ENCODE peak calls at places on chromosomes 1 and 21, in eight cellular contexts. U is body of pancreas; M is IMR-90; X is heart left ventricle; Z is lung; D is CD8-positive, alpha-beta T cell; B is PC-3; Y is pancreas. R is an unnamed sample. For H3K36me3, the result is how much of the 10 kb centered on the place peaks cover.

GRCh38 chr1:205456383-205456867 is 580 bp upstream of the BLACAT1 start:
- DNase-seq in B (no peak), Z (no peak), Y (no peak), M (no peak), U (no peak), X (no peak), D (no peak), R (no peak)

GRCh38 chr1:99277066-99277465 is 12.8 kb downstream of the PLPPR4 start:
- DNase-seq in Z (no peak), B (no peak), M (no peak), U (no peak), Y (no peak), X (no peak), D (no peak), R (no peak)

GRCh38 chr1:47995306-47996050 is 1.7 kb downstream of the TRABD2B start:
- DNase-seq in D (no peak), M (no peak), X (no peak), Y (no peak), Z (no peak), U (no peak), B (peak), R (peak)

GRCh38 chr1:30044745-30045144 is 678.6 kb downstream of the MATN1 start:
- DNase-seq in D (no peak), Z (no peak), B (no peak), M (no peak), X (no peak), Y (no peak), U (no peak), R (no peak)

GRCh38 chr1:202800742-202801141 is 7.5 kb downstream of the KDM5B start:
- DNase-seq in U (no peak), Z (no peak), X (no peak), M (no peak), Y (no peak), B (no peak), D (no peak), R (no peak)

GRCh38 chr21:45592208-45592619 is 50.0 kb upstream of the SLC19A1 start:
- DNase-seq in D (peak), M (no peak), X (no peak), B (no peak), U (peak), Y (no peak), Z (no peak), R (peak)

GRCh38 chr21:44767834-44768831 is 33.5 kb downstream of the UBE2G2 start:
- DNase-seq in X (no peak), B (no peak), U (no peak), D (no peak), Y (no peak), Z (no peak), M (no peak), R (no peak)

GRCh38 chr1:51316764-51317120 is 13.6 kb downstream of the TTC39A start:
- DNase-seq in D (no peak), X (no peak), B (no peak), Z (no peak), M (no peak), Y (no peak), U (peak), R (no peak)

GRCh38 chr1:21663251-21663950 is 5.8 kb downstream of the RAP1GAP start:
- DNase-seq in U (no peak), D (no peak), Z (no peak), X (peak), Y (peak), M (no peak), B (no peak), R (no peak)

GRCh38 chr1:190633488-190633887 is 155.8 kb upstream of the BRINP3 start:
- DNase-seq in Y (no peak), X (no peak), Z (no peak), U (no peak), M (peak), B (peak), D (no peak), R (no peak)

GRCh38 chr1:181219938-181220337 is 131.4 kb downstream of the IER5 start:
- DNase-seq in X (no peak), D (no peak), U (no peak), Y (no peak), Z (no peak), B (no peak), M (peak), R (peak)

GRCh38 chr1:211762206-211762605 is 68.4 kb downstream of the LPGAT1 start:
- DNase-seq in U (no peak), Z (no peak), Y (no peak), B (no peak), D (no peak), M (no peak), X (no peak), R (no peak)

GRCh38 chr1:6464514-6464836 is 1.5 kb downstream of the TNFRSF25 start:
- DNase-seq in M (no peak), U (peak), D (no peak), Y (peak), B (peak), Z (no peak), X (peak), R (no peak)

GRCh38 chr1:30677471-30677870 is 45.9 kb downstream of the MATN1 start:
- DNase-seq in X (no peak), Z (no peak), B (no peak), Y (no peak), U (no peak), M (no peak), D (no peak), R (peak)

GRCh38 chr1:88773540-88774150 is 89.6 kb downstream of the PKN2 start:
- DNase-seq in B (peak), X (no peak), Z (no peak), Y (no peak), D (no peak), M (peak), U (no peak), R (peak)

GRCh38 chr1:1050577-1051052 is 23.5 kb downstream of the RNF223 start:
- DNase-seq in M (no peak), U (no peak), Z (no peak), D (no peak), X (peak), Y (no peak), B (no peak), R (no peak)

GRCh38 chr1:32500387-32501209 is 35.7 kb downstream of the ZBTB8B start:
- DNase-seq in B (peak), M (peak), Y (peak), X (peak), Z (peak), U (peak), D (no peak), R (peak)

GRCh38 chr1:96520542-96520941 is 201.0 kb upstream of the PTBP2 start:
- DNase-seq in D (no peak), Z (no peak), U (no peak), X (no peak), B (no peak), M (no peak), Y (no peak), R (no peak)

GRCh38 chr1:165383067-165383466 is 26.6 kb upstream of the LMX1A start:
- DNase-seq in X (peak), B (peak), M (peak), Z (no peak), D (no peak), Y (no peak), U (no peak), R (no peak)

GRCh38 chr1:10663668-10664035 is 132.8 kb downstream of the CASZ1 start:
- DNase-seq in M (peak), D (no peak), Z (no peak), Y (no peak), B (no peak), U (peak), X (peak), R (no peak)

GRCh38 chr1:112700290-112701226 is 6.4 kb downstream of the RHOC start:
- DNase-seq in B (peak), D (peak), Y (peak), M (peak), Z (peak), U (peak), X (peak), R (peak)

GRCh38 chr1:244092293-244093264 is 41.5 kb downstream of the ZBTB18 start:
- DNase-seq in B (peak), M (peak), Z (no peak), U (peak), D (no peak), X (no peak), Y (no peak), R (peak)

GRCh38 chr1:100485855-100486258 is 52.1 kb upstream of the GPR88 start:
- DNase-seq in X (no peak), M (no peak), D (no peak), U (no peak), Z (no peak), B (peak), Y (no peak), R (peak)

GRCh38 chr21:42973309-42973990 is 912 bp upstream of the PKNOX1 start:
- DNase-seq in M (no peak), B (no peak), X (no peak), U (no peak), Z (no peak), D (no peak), Y (peak), R (no peak)

GRCh38 chr1:58968360-58968952 is 184.6 kb upstream of the JUN start:
- DNase-seq in B (no peak), X (peak), M (peak), D (no peak), Y (peak), U (peak), Z (peak), R (no peak)

GRCh38 chr1:183533617-183534174 is 56.6 kb downstream of the NCF2 start:
- DNase-seq in U (no peak), X (no peak), Z (no peak), M (no peak), Y (no peak), B (no peak), D (no peak), R (no peak)
- H3K36me3 ChIP-seq in U (under half), X (half or more), Z (under half), M (under half), Y (under half), B (under half), D (under half), R (under half)

DNA sequence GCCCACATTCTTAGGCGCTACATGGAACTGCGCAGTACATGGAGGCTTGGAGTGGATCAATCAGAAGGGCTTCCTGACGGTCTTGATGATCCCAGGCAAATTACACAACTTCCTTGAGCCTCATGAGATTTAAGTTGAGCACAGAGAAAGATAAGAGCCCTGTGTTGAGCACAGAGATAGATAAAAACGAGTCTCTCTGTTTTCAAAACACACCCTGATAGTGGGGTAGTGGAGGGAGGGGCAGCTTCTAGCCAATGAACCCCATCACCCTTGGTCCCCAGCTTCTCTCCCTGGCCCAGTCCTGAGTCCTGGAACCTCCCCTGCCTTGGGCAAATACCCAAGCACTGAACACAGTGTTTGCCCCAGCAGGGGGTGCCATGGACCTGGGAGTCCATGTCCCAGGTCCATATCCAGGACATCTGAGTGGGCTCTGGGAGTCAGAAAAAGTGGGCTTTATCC is 9.1 kb downstream of the POU3F1 start:
- DNase-seq in B (peak), X (no peak), U (no peak), Z (no peak), M (no peak), D (no peak), Y (no peak), R (no peak)
- TF ChIP-seq CTCF in B (peak), X (no peak), U (no peak), Z (no peak), M (peak), D (no peak), Y (no peak), R (peak)

DNA sequence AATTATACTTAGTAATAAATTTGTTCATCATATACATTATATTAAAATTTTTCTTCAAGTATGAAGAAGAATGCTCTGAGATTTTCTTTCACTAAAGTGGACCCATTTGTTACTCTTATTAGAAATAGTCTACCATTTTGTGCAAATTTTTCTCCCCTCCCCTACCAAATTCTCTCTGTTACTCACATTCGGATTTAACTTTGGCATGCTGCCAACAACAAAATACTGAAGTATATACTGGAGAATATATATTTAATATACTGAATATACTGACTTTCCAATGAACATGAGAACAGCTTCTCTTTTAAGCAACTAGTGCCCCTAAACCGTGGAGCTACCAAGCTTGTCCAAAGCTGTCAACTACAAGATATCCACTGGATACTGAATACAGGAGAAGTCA is 57.2 kb downstream of the CENPF start:
- DNase-seq in D (no peak), U (no peak), M (peak), Z (no peak), Y (no peak), X (no peak), B (no peak), R (no peak)
- H3K36me3 ChIP-seq in D (under half), U (under half), M (under half), Z (under half), Y (under half), X (under half), B (half or more), R (under half)

GRCh38 chr1:8831329-8831728 is 13.9 kb upstream of the RERE start:
- DNase-seq in M (no peak), Z (no peak), Y (no peak), U (no peak), B (no peak), X (no peak), D (no peak), R (no peak)
- TF ChIP-seq CTCF in M (peak), Z (no peak), Y (no peak), U (no peak), B (peak), X (peak), D (no peak), R (no peak)

GRCh38 chr1:206590025-206590834 is 22.0 kb downstream of the EIF2D start:
- DNase-seq in M (peak), Y (no peak), X (no peak), B (peak), Z (no peak), D (no peak), U (no peak), R (peak)
- H3K36me3 ChIP-seq in M (under half), Y (under half), X (half or more), B (half or more), Z (half or more), D (under half), U (under half), R (under half)

GRCh38 chr1:19342894-19343616 is 30.9 kb downstream of the SLC66A1 start:
- DNase-seq in X (no peak), M (no peak), U (no peak), Z (no peak), Y (no peak), D (no peak), B (no peak), R (no peak)

GRCh38 chr1:19342077-19342775 is 30.1 kb downstream of the SLC66A1 start:
- DNase-seq in X (peak), Z (no peak), U (no peak), Y (no peak), B (no peak), M (no peak), D (no peak), R (no peak)

GRCh38 chr1:19340387-19340937 is 28.3 kb downstream of the SLC66A1 start:
- DNase-seq in U (no peak), X (no peak), B (no peak), Z (no peak), Y (peak), M (no peak), D (no peak), R (no peak)

GRCh38 chr1:19339199-19339861 is 27.2 kb downstream of the SLC66A1 start:
- DNase-seq in M (no peak), Z (no peak), Y (peak), X (no peak), U (no peak), D (no peak), B (no peak), R (no peak)

GRCh38 chr1:19341201-19342076 is 29.3 kb downstream of the SLC66A1 start:
- DNase-seq in U (peak), Y (peak), Z (peak), M (peak), B (peak), X (peak), D (peak), R (peak)
- TF ChIP-seq CTCF in U (peak), Y (peak), Z (peak), M (peak), B (peak), X (peak), D (peak), R (peak)

DNA sequence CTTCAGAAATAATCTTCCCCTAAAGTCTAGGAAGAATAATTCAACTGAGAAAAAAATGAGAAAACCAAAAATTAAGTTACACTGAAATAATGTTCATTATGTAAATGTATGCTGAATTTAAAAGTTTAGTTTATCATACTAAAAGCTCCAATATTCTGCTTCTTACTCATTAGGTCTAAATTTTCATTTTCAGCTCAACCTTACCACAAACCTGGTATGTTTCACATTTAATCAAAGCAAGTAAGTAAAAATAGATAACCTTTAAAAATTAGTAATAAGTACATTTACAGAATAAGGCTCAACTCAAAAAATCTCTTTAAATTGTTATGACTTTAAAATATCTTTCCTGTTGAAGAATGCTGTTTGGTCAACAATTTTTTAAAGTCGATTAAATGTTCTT is 15.0 kb downstream of the BTG3 start:
- DNase-seq in U (no peak), M (no peak), B (no peak), Z (no peak), D (no peak), X (no peak), Y (no peak), R (no peak)
- H3K36me3 ChIP-seq in U (under half), M (under half), B (under half), Z (under half), D (under half), X (half or more), Y (under half), R (under half)

DNA sequence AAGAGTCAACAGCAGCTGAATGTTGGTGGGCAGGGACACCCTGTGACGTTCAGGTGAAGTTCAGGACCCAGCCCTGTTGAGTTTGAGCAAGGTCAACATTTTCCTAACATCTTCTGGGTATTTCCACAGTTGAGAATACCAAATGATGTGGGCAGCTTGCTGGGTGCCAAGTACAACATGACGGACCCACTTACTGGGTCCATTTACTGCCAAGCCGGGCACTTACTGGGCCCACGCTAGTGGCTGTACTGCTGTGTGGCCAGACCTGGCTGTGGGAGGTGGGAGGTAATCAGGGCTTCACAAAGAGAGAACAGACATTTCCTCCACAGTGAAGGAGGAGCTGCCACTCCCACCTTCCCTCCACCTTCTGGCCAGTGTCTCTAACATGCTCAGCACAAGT is 99.2 kb downstream of the PSMG1 start:
- DNase-seq in B (no peak), D (no peak), Y (no peak), X (no peak), Z (no peak), U (no peak), M (no peak), R (no peak)
- TF ChIP-seq CTCF in B (no peak), D (no peak), Y (no peak), X (no peak), Z (no peak), U (no peak), M (no peak), R (no peak)